ENCODE peak calls at places on chromosomes 13 and 19, in five cellular contexts. B is C1 segment of cervical spinal cord; U is activated CD4-positive, CD25-positive, alpha-beta regulatory T cell; L is nephron progenitor cell; I is KG1. N is an unnamed sample.

GRCh38 chr19:29724102-29724641 is 9.1 kb upstream of the C19orf12 start:
- DNase-seq in B (no peak), L (peak), U (no peak), I (peak), N (peak)

GRCh38 chr19:12875086-12875485 is 6.2 kb downstream of the DNASE2 start:
- DNase-seq in L (no peak), B (no peak), U (no peak), I (no peak), N (no peak)

GRCh38 chr19:406999-407491 is 1.9 kb downstream of the C2CD4C start:
- DNase-seq in I (no peak), B (no peak), U (no peak), L (no peak), N (no peak)

GRCh38 chr19:50708179-50708879 is 11.3 kb downstream of the SHANK1 start:
- DNase-seq in B (no peak), U (no peak), I (no peak), L (no peak), N (no peak)

GRCh38 chr19:35446194-35446593 is 1.9 kb upstream of the FFAR2 start:
- DNase-seq in I (no peak), B (no peak), U (no peak), L (no peak), N (no peak)

GRCh38 chr19:9586764-9587163 is 2.5 kb upstream of the ZNF121 start:
- DNase-seq in U (peak), I (peak), L (peak), B (peak), N (peak)

GRCh38 chr13:112005925-112006324 is 61.0 kb upstream of the SOX1 start:
- DNase-seq in I (no peak), U (no peak), B (no peak), L (no peak), N (no peak)

GRCh38 chr19:5338661-5339469 is 1.7 kb downstream of the PTPRS start:
- DNase-seq in U (no peak), L (peak), B (no peak), I (no peak), N (peak)

GRCh38 chr19:860481-861098 is 1.1 kb downstream of the CFD start:
- DNase-seq in B (no peak), U (peak), L (peak), I (no peak), N (peak)

GRCh38 chr19:38693380-38694223 is 46.2 kb downstream of the ACTN4 start:
- DNase-seq in B (no peak), I (peak), L (peak), U (no peak), N (peak)

N was measured in EL.